ENCODE peak calls at places on chromosomes 16 and 17, in six cellular contexts. One of them, this sample, is unnamed.

GRCh38 chr16:1779234-1779701 is 3.1 kb downstream of the SPSB3 start:
- DNase-seq in activated CD8-positive, alpha-beta T cell treated with anti-CD3 and anti-CD28 coated beads for 36 hours: no peak
- DNase-seq in HCT116: no peak
- DNase-seq in fibroblast of pulmonary artery: no peak
- DNase-seq in PC-3: no peak
- DNase-seq in AG04449: no peak
- DNase-seq in this sample: no peak

GRCh38 chr16:48279199-48279598 is 31.9 kb upstream of the ABCC11 start:
- DNase-seq in activated CD8-positive, alpha-beta T cell treated with anti-CD3 and anti-CD28 coated beads for 36 hours: no peak
- DNase-seq in HCT116: no peak
- DNase-seq in fibroblast of pulmonary artery: no peak
- DNase-seq in PC-3: no peak
- DNase-seq in AG04449: no peak
- DNase-seq in this sample: no peak

GRCh38 chr16:66859397-66860068 is 15.3 kb downstream of the CA7 start:
- DNase-seq in activated CD8-positive, alpha-beta T cell treated with anti-CD3 and anti-CD28 coated beads for 36 hours: no peak
- DNase-seq in HCT116: no peak
- DNase-seq in fibroblast of pulmonary artery: no peak
- DNase-seq in PC-3: no peak
- DNase-seq in AG04449: no peak
- DNase-seq in this sample: no peak

GRCh38 chr17:39868554-39868942 is 546 bp downstream of the ZPBP2 start:
- DNase-seq in activated CD8-positive, alpha-beta T cell treated with anti-CD3 and anti-CD28 coated beads for 36 hours: no peak
- DNase-seq in HCT116: no peak
- DNase-seq in fibroblast of pulmonary artery: no peak
- DNase-seq in PC-3: no peak
- DNase-seq in AG04449: no peak
- DNase-seq in this sample: no peak

GRCh38 chr17:27996157-27997043 is 46.1 kb upstream of the NLK start:
- DNase-seq in activated CD8-positive, alpha-beta T cell treated with anti-CD3 and anti-CD28 coated beads for 36 hours: no peak
- DNase-seq in HCT116: no peak
- DNase-seq in fibroblast of pulmonary artery: no peak
- DNase-seq in PC-3: no peak
- DNase-seq in AG04449: no peak
- DNase-seq in this sample: no peak

GRCh38 chr17:41331606-41332005 is 16.1 kb upstream of the KRTAP17-1 start:
- DNase-seq in activated CD8-positive, alpha-beta T cell treated with anti-CD3 and anti-CD28 coated beads for 36 hours: no peak
- DNase-seq in HCT116: no peak
- DNase-seq in fibroblast of pulmonary artery: no peak
- DNase-seq in PC-3: no peak
- DNase-seq in AG04449: no peak
- DNase-seq in this sample: no peak

GRCh38 chr17:82497483-82498405 is 21.8 kb upstream of the FOXK2 start:
- DNase-seq in activated CD8-positive, alpha-beta T cell treated with anti-CD3 and anti-CD28 coated beads for 36 hours: peak
- DNase-seq in HCT116: no peak
- DNase-seq in fibroblast of pulmonary artery: peak
- DNase-seq in PC-3: peak
- DNase-seq in AG04449: no peak
- DNase-seq in this sample: peak

GRCh38 chr16:76665571-76666275 is 388.5 kb downstream of the CNTNAP4 start:
- DNase-seq in activated CD8-positive, alpha-beta T cell treated with anti-CD3 and anti-CD28 coated beads for 36 hours: no peak
- DNase-seq in HCT116: no peak
- DNase-seq in fibroblast of pulmonary artery: no peak
- DNase-seq in PC-3: peak
- DNase-seq in AG04449: no peak
- DNase-seq in this sample: no peak

GRCh38 chr16:89261691-89262563 is 44.4 kb downstream of the ZNF778 start:
- DNase-seq in activated CD8-positive, alpha-beta T cell treated with anti-CD3 and anti-CD28 coated beads for 36 hours: no peak
- DNase-seq in HCT116: no peak
- DNase-seq in fibroblast of pulmonary artery: no peak
- DNase-seq in PC-3: no peak
- DNase-seq in AG04449: no peak
- DNase-seq in this sample: no peak

GRCh38 chr17:48541574-48542113 is 3.3 kb downstream of the HOXB2 start:
- DNase-seq in activated CD8-positive, alpha-beta T cell treated with anti-CD3 and anti-CD28 coated beads for 36 hours: peak
- DNase-seq in HCT116: no peak
- DNase-seq in fibroblast of pulmonary artery: peak
- DNase-seq in PC-3: no peak
- DNase-seq in AG04449: no peak
- DNase-seq in this sample: peak

GRCh38 chr17:82242977-82243647 is 14.3 kb downstream of the SLC16A3 start:
- DNase-seq in activated CD8-positive, alpha-beta T cell treated with anti-CD3 and anti-CD28 coated beads for 36 hours: no peak
- DNase-seq in HCT116: no peak
- DNase-seq in fibroblast of pulmonary artery: peak
- DNase-seq in PC-3: peak
- DNase-seq in AG04449: peak
- DNase-seq in this sample: no peak

GRCh38 chr17:19648475-19649406 is at the start of gene ALDH3A2:
- DNase-seq in activated CD8-positive, alpha-beta T cell treated with anti-CD3 and anti-CD28 coated beads for 36 hours: peak
- DNase-seq in HCT116: peak
- DNase-seq in fibroblast of pulmonary artery: peak
- DNase-seq in PC-3: peak
- DNase-seq in AG04449: peak
- DNase-seq in this sample: peak
- TF ChIP-seq CTCF in activated CD8-positive, alpha-beta T cell treated with anti-CD3 and anti-CD28 coated beads for 36 hours: no peak
- TF ChIP-seq CTCF in HCT116: no peak
- TF ChIP-seq CTCF in fibroblast of pulmonary artery: peak
- TF ChIP-seq CTCF in PC-3: peak
- TF ChIP-seq CTCF in AG04449: peak
- TF ChIP-seq CTCF in this sample: no peak

DNA sequence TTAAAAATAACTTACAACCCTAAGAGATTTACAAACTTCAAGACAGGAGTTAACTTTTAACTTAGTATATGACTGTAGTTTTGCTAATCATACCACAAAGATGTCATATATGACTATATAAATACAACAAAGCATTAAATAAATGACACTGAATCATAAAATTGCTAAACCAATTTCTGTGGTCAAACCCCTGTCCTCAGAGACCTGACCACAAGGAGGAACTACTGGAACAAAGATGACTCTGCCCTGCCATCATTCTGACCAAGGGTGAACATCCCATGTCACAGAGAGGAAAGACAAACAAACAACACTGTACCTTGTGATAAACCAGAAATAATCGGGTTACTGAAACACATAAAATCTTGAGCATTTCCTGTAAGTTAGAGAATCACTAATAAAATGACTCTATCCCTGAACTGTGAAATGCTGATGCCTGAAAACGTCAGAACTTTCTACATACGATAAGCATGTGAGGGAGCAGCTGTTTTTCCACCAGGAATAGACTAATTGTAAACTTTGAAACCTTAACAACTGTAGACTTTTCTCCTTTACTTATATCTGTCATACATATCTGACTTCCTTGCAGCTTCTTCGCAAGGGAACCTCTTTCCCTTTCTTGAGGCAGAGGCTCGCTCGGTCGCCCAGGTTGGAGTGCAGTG is 47.9 kb downstream of the WDR59 start:
- DNase-seq in activated CD8-positive, alpha-beta T cell treated with anti-CD3 and anti-CD28 coated beads for 36 hours: peak
- DNase-seq in HCT116: no peak
- DNase-seq in fibroblast of pulmonary artery: peak
- DNase-seq in PC-3: peak
- DNase-seq in AG04449: peak
- DNase-seq in this sample: peak
- TF ChIP-seq CTCF in activated CD8-positive, alpha-beta T cell treated with anti-CD3 and anti-CD28 coated beads for 36 hours: no peak
- TF ChIP-seq CTCF in HCT116: no peak
- TF ChIP-seq CTCF in fibroblast of pulmonary artery: no peak
- TF ChIP-seq CTCF in PC-3: no peak
- TF ChIP-seq CTCF in AG04449: no peak
- TF ChIP-seq CTCF in this sample: no peak

DNA sequence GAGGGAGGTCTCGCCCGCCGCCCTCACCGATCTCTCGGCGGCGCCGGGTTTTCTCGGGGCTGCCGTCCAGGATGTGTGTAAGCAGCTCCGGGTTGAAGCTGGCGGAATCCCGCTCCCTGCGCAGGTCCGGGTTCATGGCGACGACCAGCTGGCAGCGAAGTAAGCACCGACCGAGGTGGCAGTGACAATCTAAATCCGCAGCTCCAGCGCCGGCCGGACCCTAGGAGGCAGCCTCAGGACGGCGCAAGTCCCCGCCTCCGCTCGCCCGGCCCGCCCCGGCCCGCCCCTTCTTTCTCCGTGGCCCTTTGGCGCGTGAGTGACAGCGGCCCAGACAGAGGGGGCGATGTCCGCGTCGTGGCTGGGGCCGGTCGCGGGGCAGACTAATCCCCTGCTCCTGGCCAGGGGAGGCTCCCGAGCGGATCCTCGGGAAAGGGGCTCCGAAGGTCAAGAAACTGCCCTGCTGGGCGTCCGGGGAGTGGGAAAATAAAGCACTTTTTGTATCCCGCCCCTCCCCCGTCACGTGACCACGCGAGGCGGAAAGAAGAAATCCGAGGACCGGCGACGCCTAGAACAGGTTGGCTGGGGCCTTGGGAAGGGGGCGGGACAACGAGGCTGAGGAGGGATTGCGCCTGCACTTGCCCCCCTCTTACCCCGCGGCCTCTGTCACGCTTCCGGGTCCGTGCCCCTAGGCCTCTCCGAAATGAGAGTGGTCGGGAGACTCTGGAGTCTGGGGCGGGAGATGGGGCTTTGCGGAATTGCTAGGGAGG is at the start of the genes ACOX1 and TEN1:
- DNase-seq in activated CD8-positive, alpha-beta T cell treated with anti-CD3 and anti-CD28 coated beads for 36 hours: peak
- DNase-seq in HCT116: peak
- DNase-seq in fibroblast of pulmonary artery: peak
- DNase-seq in PC-3: peak
- DNase-seq in AG04449: peak
- DNase-seq in this sample: peak
- TF ChIP-seq CTCF in activated CD8-positive, alpha-beta T cell treated with anti-CD3 and anti-CD28 coated beads for 36 hours: peak
- TF ChIP-seq CTCF in HCT116: peak
- TF ChIP-seq CTCF in fibroblast of pulmonary artery: no peak
- TF ChIP-seq CTCF in PC-3: peak
- TF ChIP-seq CTCF in AG04449: peak
- TF ChIP-seq CTCF in this sample: peak

GRCh38 chr17:36768355-36768754 is 167.0 kb downstream of the MRM1 start:
- DNase-seq in activated CD8-positive, alpha-beta T cell treated with anti-CD3 and anti-CD28 coated beads for 36 hours: peak
- DNase-seq in HCT116: no peak
- DNase-seq in fibroblast of pulmonary artery: no peak
- DNase-seq in PC-3: no peak
- DNase-seq in AG04449: no peak
- DNase-seq in this sample: no peak
- TF ChIP-seq CTCF in activated CD8-positive, alpha-beta T cell treated with anti-CD3 and anti-CD28 coated beads for 36 hours: no peak
- TF ChIP-seq CTCF in HCT116: peak
- TF ChIP-seq CTCF in fibroblast of pulmonary artery: peak
- TF ChIP-seq CTCF in PC-3: no peak
- TF ChIP-seq CTCF in AG04449: no peak
- TF ChIP-seq CTCF in this sample: no peak

DNA sequence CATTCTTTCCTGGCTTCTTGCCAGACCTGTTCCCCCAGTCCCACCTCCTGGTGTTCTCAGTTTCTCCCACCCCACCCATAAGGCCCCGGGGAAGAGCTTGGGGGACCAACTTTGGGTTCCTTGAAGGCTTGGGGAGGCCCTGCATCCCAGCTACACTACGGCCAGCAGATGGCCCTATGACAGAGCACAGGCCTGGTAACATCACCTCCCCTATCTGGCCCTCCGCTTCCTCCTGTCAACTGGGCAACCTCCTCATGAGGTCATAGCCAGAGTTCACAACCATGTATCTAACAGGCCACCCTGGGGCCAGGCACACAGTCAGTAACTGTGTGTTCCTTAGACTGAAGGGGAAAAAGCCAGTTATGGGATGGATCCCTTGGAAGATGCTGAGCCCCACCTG is 31.4 kb downstream of the MYO15A start:
- DNase-seq in activated CD8-positive, alpha-beta T cell treated with anti-CD3 and anti-CD28 coated beads for 36 hours: no peak
- DNase-seq in HCT116: no peak
- DNase-seq in fibroblast of pulmonary artery: peak
- DNase-seq in PC-3: no peak
- DNase-seq in AG04449: no peak
- DNase-seq in this sample: no peak
- TF ChIP-seq CTCF in activated CD8-positive, alpha-beta T cell treated with anti-CD3 and anti-CD28 coated beads for 36 hours: no peak
- TF ChIP-seq CTCF in HCT116: peak
- TF ChIP-seq CTCF in fibroblast of pulmonary artery: peak
- TF ChIP-seq CTCF in PC-3: peak
- TF ChIP-seq CTCF in AG04449: peak
- TF ChIP-seq CTCF in this sample: peak

This sample was measured in GM20000.